ENCODE peak calls at places on chromosome 3, in nine cellular contexts. Y is MM.1S; G is CD4-positive, alpha-beta memory T cell; X is lower lobe of right lung; R is HL-60; A is hepatocyte; H is SK-N-SH; K is adrenal gland; T is heart left ventricle. S is an unnamed sample.
A peak's percentile ranks its signal among the peaks of the same experiment; 100 is the strongest.

GRCh38 chr3:185934726-185935464 is 2.9 kb downstream of the TRA2B start:
- DNase-seq in G (no peak), A (no peak), T (no peak), Y (no peak), H (no peak), R (no peak), K (no peak), X (no peak), S (no peak)

GRCh38 chr3:195815169-195815771 is 3.5 kb upstream of the MUC4 start:
- DNase-seq in H (no peak), Y (no peak), X (no peak), A (peak; percentile 54), K (no peak), R (no peak), T (no peak), G (no peak), S (no peak)

GRCh38 chr3:66472313-66473134 is 28.3 kb downstream of the LRIG1 start:
- DNase-seq in H (no peak), A (peak; percentile 48), T (no peak), X (no peak), R (no peak), Y (no peak), G (no peak), K (no peak), S (no peak)

GRCh38 chr3:55009372-55009771 is 81.5 kb upstream of the LRTM1 start:
- DNase-seq in H (no peak), X (no peak), T (no peak), K (no peak), Y (no peak), A (no peak), R (no peak), G (no peak), S (no peak)

GRCh38 chr3:183491109-183491922 is 62.9 kb upstream of the MCF2L2 start:
- DNase-seq in A (no peak), G (no peak), R (no peak), T (no peak), X (no peak), H (no peak), K (no peak), Y (no peak), S (no peak)

GRCh38 chr3:50100956-50101845 is 12.5 kb downstream of the RBM5 start:
- DNase-seq in T (no peak), R (no peak), G (no peak), Y (no peak), H (no peak), A (no peak), X (no peak), K (no peak), S (no peak)

GRCh38 chr3:85377115-85377514 is 418.3 kb downstream of the CADM2 start:
- DNase-seq in T (no peak), K (no peak), R (no peak), Y (no peak), G (no peak), X (no peak), H (no peak), A (no peak), S (no peak)

GRCh38 chr3:52463420-52463819 is 8.0 kb downstream of the NISCH start:
- DNase-seq in A (no peak), R (no peak), K (no peak), T (no peak), X (no peak), H (no peak), G (no peak), Y (no peak), S (no peak)

GRCh38 chr3:86702381-86702958 is 288.5 kb downstream of the VGLL3 start:
- DNase-seq in T (no peak), Y (peak; percentile 13), X (no peak), K (no peak), A (no peak), H (peak; percentile 9), G (no peak), R (no peak), S (no peak)

GRCh38 chr3:72195895-72196294 is 410.9 kb upstream of the PROK2 start:
- DNase-seq in T (no peak), A (no peak), X (no peak), K (no peak), G (no peak), R (no peak), Y (no peak), H (no peak), S (no peak)

GRCh38 chr3:134638385-134639020 is 12.3 kb downstream of the KY start:
- DNase-seq in H (no peak), K (no peak), X (no peak), G (no peak), T (no peak), R (no peak), Y (no peak), A (no peak), S (no peak)

GRCh38 chr3:100354850-100355249 is 20.3 kb downstream of the NIT2 start:
- DNase-seq in G (no peak), Y (no peak), A (no peak), K (no peak), T (no peak), X (no peak), H (no peak), R (no peak), S (no peak)

GRCh38 chr3:126895178-126896066 is 87.5 kb upstream of the PLXNA1 start:
- DNase-seq in Y (no peak), A (no peak), H (no peak), T (no peak), G (no peak), X (no peak), R (no peak), K (peak; percentile 74), S (no peak)

GRCh38 chr3:72810659-72811434 is 37.4 kb downstream of the SHQ1 start:
- DNase-seq in Y (no peak), K (no peak), R (no peak), G (no peak), H (no peak), T (no peak), A (no peak), X (no peak), S (no peak)

GRCh38 chr3:70069557-70069956 is 70.0 kb downstream of the SAMMSON start:
- DNase-seq in X (no peak), G (no peak), A (no peak), H (no peak), R (no peak), T (no peak), K (no peak), Y (no peak), S (no peak)

GRCh38 chr3:70072180-70072579 is 72.6 kb downstream of the SAMMSON start:
- DNase-seq in R (no peak), X (no peak), Y (no peak), H (no peak), K (no peak), A (peak; percentile 27), T (no peak), G (no peak), S (no peak)

GRCh38 chr3:70067860-70068479 is 68.4 kb downstream of the SAMMSON start:
- DNase-seq in T (no peak), Y (no peak), K (no peak), X (no peak), R (no peak), A (no peak), G (no peak), H (no peak), S (no peak)

GRCh38 chr3:70072754-70073153 is 73.2 kb downstream of the SAMMSON start:
- DNase-seq in K (no peak), T (no peak), Y (no peak), H (no peak), G (no peak), X (no peak), A (no peak), R (no peak), S (no peak)

GRCh38 chr3:70071138-70071537 is 71.6 kb downstream of the SAMMSON start:
- DNase-seq in K (no peak), Y (no peak), G (no peak), H (no peak), X (no peak), T (no peak), R (no peak), A (no peak), S (no peak)
- H3K27me3 ChIP-seq in K (peaks cover 21% of the 10 kb centered on the region), Y (no peaks in the 10 kb centered on the region), G (no peaks in the 10 kb centered on the region), H (no peaks in the 10 kb centered on the region), X (no peaks in the 10 kb centered on the region), T (peaks cover 26% of the 10 kb centered on the region), R (peaks cover 14% of the 10 kb centered on the region), A (no peaks in the 10 kb centered on the region), S (peaks cover 26% of the 10 kb centered on the region)

GRCh38 chr3:138942271-138942670 is 4.7 kb downstream of the FOXL2 start:
- DNase-seq in G (no peak), A (no peak), T (no peak), X (no peak), R (no peak), K (no peak), Y (no peak), H (no peak), S (no peak)
- H3K27me3 ChIP-seq in G (peaks cover 73% of the 10 kb centered on the region), A (peaks cover 97% of the 10 kb centered on the region), T (peaks cover 99% of the 10 kb centered on the region), X (peaks cover 99% of the 10 kb centered on the region), R (peaks cover 89% of the 10 kb centered on the region), K (peaks cover 90% of the 10 kb centered on the region), Y (peaks cover 32% of the 10 kb centered on the region), H (peaks cover 97% of the 10 kb centered on the region), S (peaks cover 98% of the 10 kb centered on the region)

DNA sequence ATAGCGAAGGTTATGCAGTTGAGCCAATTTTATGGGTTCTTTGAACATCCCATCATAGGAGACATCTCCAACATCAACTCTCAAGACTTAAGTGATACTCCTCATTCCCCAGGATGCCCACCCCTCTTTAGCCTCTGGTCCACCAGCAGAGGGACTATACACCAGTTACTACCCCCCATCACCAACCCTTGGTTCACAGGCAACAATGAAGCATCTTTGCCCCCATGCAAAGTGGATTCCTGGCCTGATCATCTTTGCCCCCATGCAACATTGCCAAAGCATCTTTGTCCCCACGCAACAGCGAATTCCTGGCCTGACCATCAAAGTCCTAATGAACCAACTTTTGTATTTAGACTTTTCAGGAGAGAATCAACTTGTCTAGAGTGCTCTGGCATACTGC is 19.1 kb downstream of the GPR15 start:
- DNase-seq in T (no peak), A (no peak), X (no peak), G (no peak), H (no peak), K (no peak), Y (no peak), R (no peak), S (no peak)
- H3K27me3 ChIP-seq in T (no peaks in the 10 kb centered on the region), A (no peaks in the 10 kb centered on the region), X (peaks cover 3% of the 10 kb centered on the region), G (no peaks in the 10 kb centered on the region), H (peaks cover 17% of the 10 kb centered on the region), K (no peaks in the 10 kb centered on the region), Y (no peaks in the 10 kb centered on the region), R (no peaks in the 10 kb centered on the region), S (no peaks in the 10 kb centered on the region)

GRCh38 chr3:190142041-190142440 is 21.3 kb upstream of the P3H2 start:
- DNase-seq in K (no peak), Y (no peak), G (no peak), H (no peak), R (no peak), T (no peak), X (no peak), A (no peak), S (no peak)
- H3K27me3 ChIP-seq in K (no peaks in the 10 kb centered on the region), Y (no peaks in the 10 kb centered on the region), G (no peaks in the 10 kb centered on the region), H (no peaks in the 10 kb centered on the region), R (no peaks in the 10 kb centered on the region), T (no peaks in the 10 kb centered on the region), X (no peaks in the 10 kb centered on the region), A (no peaks in the 10 kb centered on the region), S (no peaks in the 10 kb centered on the region)

S was measured in CD4-positive, alpha-beta T cell.